ENCODE peak calls at places on chromosomes 13 and 19, in ten cellular contexts. V is HFFc6; F is substantia nigra; E is progenitor cell of endocrine pancreas; A is effector CD4-positive, alpha-beta T cell; U is smooth muscle cell of the brain vasculature; R is NB4; O is MV-4-11; J is heart right ventricle; P is RPMI8226. N is an unnamed sample.

GRCh38 chr13:71118779-71119364 is 748.1 kb downstream of the DACH1 start:
- DNase-seq in F (no peak), P (no peak), V (no peak), R (no peak), J (no peak), A (no peak), U (no peak), E (no peak), O (no peak), N (no peak)

GRCh38 chr19:12676384-12676792 is 5.3 kb downstream of the DHPS start:
- DNase-seq in U (no peak), J (peak; percentile 83), E (peak; percentile 88), F (peak; percentile 60), R (peak; percentile 83), V (peak; percentile 68), O (peak; percentile 76), A (peak; percentile 78), P (peak; percentile 86), N (peak; percentile 78)

GRCh38 chr19:3968556-3969434 is 2.1 kb downstream of the DAPK3 start:
- DNase-seq in J (peak; percentile 85), A (no peak), R (peak; percentile 16), O (peak; percentile 26), U (peak; percentile 94), E (peak; percentile 71), F (no peak), V (peak; percentile 99), P (no peak), N (peak; percentile 90)

GRCh38 chr19:49570138-49570856 is 10.1 kb downstream of the NOSIP start:
- DNase-seq in O (peak; percentile 86), F (peak; percentile 20), U (no peak), R (peak; percentile 88), P (peak; percentile 74), E (peak; percentile 51), V (peak; percentile 73), J (no peak), A (peak; percentile 66), N (peak; percentile 75)

GRCh38 chr13:35871561-35871960 is 259.6 kb downstream of the DCLK1 start:
- DNase-seq in A (no peak), P (no peak), U (no peak), J (no peak), F (no peak), V (no peak), O (no peak), R (no peak), E (no peak), N (no peak)

GRCh38 chr19:57887195-57887941 is 1.5 kb downstream of the ZNF814 start:
- DNase-seq in O (no peak), A (no peak), F (no peak), P (peak; percentile 16), E (no peak), V (no peak), U (no peak), J (no peak), R (no peak), N (no peak)

GRCh38 chr19:1860133-1860775 is 3.1 kb downstream of the KLF16 start:
- DNase-seq in A (peak; percentile 62), R (peak; percentile 68), V (peak; percentile 83), U (no peak), E (no peak), J (no peak), P (no peak), O (peak; percentile 31), F (peak; percentile 37), N (peak; percentile 74)

GRCh38 chr19:47824396-47824795 is 2.7 kb downstream of the CRX start:
- DNase-seq in A (no peak), J (no peak), P (no peak), O (no peak), E (no peak), U (no peak), V (no peak), F (no peak), R (no peak), N (no peak)

GRCh38 chr13:66208589-66208988 is 1021.5 kb downstream of the PCDH9 start:
- DNase-seq in O (no peak), P (no peak), A (no peak), R (no peak), V (no peak), E (no peak), F (no peak), J (no peak), U (no peak), N (no peak)

GRCh38 chr19:37221136-37221535 is 3.1 kb downstream of the ZNF383 start:
- DNase-seq in R (no peak), A (no peak), E (no peak), V (no peak), O (no peak), J (no peak), F (no peak), U (no peak), P (no peak), N (no peak)

GRCh38 chr13:31909889-31910551 is 121.6 kb upstream of the FRY start:
- DNase-seq in R (peak; percentile 81), U (peak; percentile 31), J (no peak), E (peak; percentile 25), P (peak; percentile 55), F (peak; percentile 29), O (peak; percentile 67), A (peak; percentile 47), V (peak; percentile 63), N (peak; percentile 49)

GRCh38 chr19:45754323-45754722 is 14.7 kb downstream of the SIX5 start:
- DNase-seq in U (no peak), R (no peak), J (no peak), E (no peak), O (no peak), V (no peak), A (no peak), P (no peak), F (no peak), N (no peak)

GRCh38 chr13:62432906-62433305 is 1017.3 kb upstream of the PCDH20 start:
- DNase-seq in F (no peak), P (no peak), O (no peak), E (no peak), A (no peak), U (no peak), R (no peak), J (no peak), V (no peak), N (no peak)

GRCh38 chr19:12721656-12722565 is 1.8 kb downstream of the TNPO2 start:
- DNase-seq in P (peak; percentile 48), O (no peak), E (peak; percentile 65), A (peak; percentile 34), J (peak; percentile 68), F (peak; percentile 37), U (no peak), R (peak; percentile 77), V (peak; percentile 42), N (peak; percentile 70)

GRCh38 chr13:33863390-33863789 is 45.4 kb downstream of the RFC3 start:
- DNase-seq in U (no peak), O (no peak), R (no peak), E (no peak), P (no peak), V (no peak), A (no peak), J (no peak), F (no peak), N (no peak)

GRCh38 chr19:43290568-43291359 is 21.4 kb upstream of the PSG9 start:
- DNase-seq in F (no peak), J (no peak), V (no peak), A (no peak), R (peak; percentile 15), O (no peak), P (no peak), E (no peak), U (no peak), N (no peak)

GRCh38 chr13:39847336-39847735 is 191.9 kb downstream of the COG6 start:
- DNase-seq in P (no peak), R (no peak), V (no peak), U (no peak), E (no peak), O (no peak), A (no peak), F (no peak), J (no peak), N (no peak)

GRCh38 chr13:113625965-113626661 is 31.9 kb downstream of the ATP4B start:
- DNase-seq in R (no peak), J (peak; percentile 2), A (no peak), E (no peak), P (no peak), V (peak; percentile 65), U (no peak), F (no peak), O (no peak), N (no peak)

GRCh38 chr19:57583521-57584416 is at the start of gene ZIK1:
- DNase-seq in A (peak; percentile 75), P (peak; percentile 96), F (peak; percentile 78), O (peak; percentile 85), J (peak; percentile 88), V (peak; percentile 79), E (peak; percentile 76), R (peak; percentile 84), U (peak; percentile 78), N (peak; percentile 88)

GRCh38 chr19:38015771-38016170 is 108.8 kb downstream of the SIPA1L3 start:
- DNase-seq in V (no peak), O (no peak), J (no peak), A (no peak), R (no peak), P (no peak), E (no peak), F (no peak), U (no peak), N (no peak)

GRCh38 chr13:71831716-71832115 is 35.3 kb downstream of the DACH1 start:
- DNase-seq in P (no peak), F (no peak), V (no peak), J (no peak), E (no peak), A (no peak), O (no peak), U (peak; percentile 45), R (peak; percentile 83), N (no peak)